ENCODE peak calls at places on chromosomes 11 and 22, in four cellular contexts. N is GDM1; J is MM.1S; W is CD8-positive, alpha-beta T cell. O is an unnamed sample.

GRCh38 chr11:45677811-45678515 is 12.5 kb upstream of the CHST1 start:
- DNase-seq in J (no peak), N (no peak), W (no peak), O (no peak)

GRCh38 chr11:19080579-19080993 is 20.1 kb upstream of the MRGPRX2 start:
- DNase-seq in N (no peak), J (no peak), W (no peak), O (no peak)

GRCh38 chr11:96426356-96427103 is 36.7 kb downstream of the JRKL start:
- DNase-seq in J (peak; percentile 34), W (no peak), N (no peak), O (no peak)

GRCh38 chr22:20659258-20659657 is 114.7 kb upstream of the SERPIND1 start:
- DNase-seq in N (no peak), J (no peak), W (no peak), O (no peak)

GRCh38 chr11:69430566-69430965 is 50.9 kb upstream of the LINC01488 start:
- DNase-seq in W (no peak), J (no peak), N (no peak), O (no peak)

GRCh38 chr11:37409124-37409523 is 811.1 kb upstream of the RAG2 start:
- DNase-seq in W (no peak), N (no peak), J (no peak), O (no peak)

GRCh38 chr11:102599642-102600261 is 25.4 kb downstream of the MMP20 start:
- DNase-seq in N (no peak), J (no peak), W (no peak), O (no peak)

GRCh38 chr11:65485820-65486219 is 13.0 kb upstream of the MALAT1 start:
- DNase-seq in J (no peak), W (no peak), N (no peak), O (no peak)

GRCh38 chr11:46307785-46308341 is 30.4 kb downstream of the CREB3L1 start:
- DNase-seq in W (no peak), N (no peak), J (no peak), O (no peak)

GRCh38 chr11:17552392-17553248 is 5.6 kb downstream of the OTOG start:
- DNase-seq in J (no peak), N (no peak), W (no peak), O (no peak)

GRCh38 chr11:57885298-57886035 is 123.9 kb downstream of the CTNND1 start:
- DNase-seq in J (no peak), N (no peak), W (no peak), O (no peak)

GRCh38 chr11:23732026-23732425 is 764.8 kb upstream of the LUZP2 start:
- DNase-seq in J (no peak), N (no peak), W (no peak), O (no peak)

GRCh38 chr11:127994736-127995135 is 592.6 kb downstream of the ETS1 start:
- DNase-seq in W (no peak), N (no peak), J (no peak), O (no peak)

GRCh38 chr11:108508653-108509593 is 10.7 kb upstream of the POGLUT3 start:
- DNase-seq in N (no peak), J (no peak), W (no peak), O (no peak)

GRCh38 chr11:78930810-78931209 is 356.1 kb upstream of the NARS2 start:
- DNase-seq in W (no peak), N (no peak), J (no peak), O (no peak)

GRCh38 chr22:41842996-41843970 is 10.4 kb downstream of the SREBF2 start:
- DNase-seq in W (no peak), N (no peak), J (no peak), O (no peak)

GRCh38 chr11:70270877-70271634 is 566 bp downstream of the PPFIA1 start:
- DNase-seq in W (peak; percentile 54), J (peak; percentile 45), N (no peak), O (no peak)

GRCh38 chr22:29269731-29270474 is 1.8 kb downstream of the EWSR1 start:
- DNase-seq in N (no peak), W (no peak), J (peak; percentile 43), O (no peak)

GRCh38 chr11:111460752-111461305 is 51.4 kb downstream of the BTG4 start:
- DNase-seq in W (no peak), N (no peak), J (no peak), O (no peak)

GRCh38 chr11:76160856-76161255 is 45.4 kb downstream of the WNT11 start:
- DNase-seq in N (no peak), W (no peak), J (no peak), O (no peak)

GRCh38 chr11:1852271-1852877 is 510 bp upstream of the LSP1 start:
- DNase-seq in N (no peak), J (peak; percentile 12), W (no peak), O (no peak)

GRCh38 chr11:120509346-120510053 is 2.0 kb upstream of the GRIK4 start:
- DNase-seq in N (no peak), J (no peak), W (no peak), O (no peak)

GRCh38 chr22:38240734-38241252 is 32.0 kb downstream of the TMEM184B start:
- DNase-seq in J (no peak), W (no peak), N (no peak), O (peak; percentile 30)

O was measured in amygdala.